ENCODE peak calls at places on chromosomes 13 and 19, in eight cellular contexts. J is bronchial epithelial cell, I is pancreas, L is cardiac muscle cell, B is B cell, U is Caco-2, A is breast epithelium, W is GM10248. P is an unnamed sample.

GRCh38 chr19:3094638-3095374 is 644 bp downstream of the GNA11 start:
- DNase-seq in W (no peak), J (no peak), B (no peak), L (peak; percentile 49), A (no peak), U (no peak), I (peak; percentile 54), P (no peak)

GRCh38 chr13:105847532-105848295 is 687.7 kb downstream of the EFNB2 start:
- DNase-seq in J (peak; percentile 29), I (no peak), B (no peak), A (no peak), L (no peak), U (no peak), W (no peak), P (no peak)

GRCh38 chr13:111900390-111901180 is 166.4 kb upstream of the SOX1 start:
- DNase-seq in I (no peak), U (peak; percentile 14), W (no peak), B (no peak), A (peak; percentile 38), L (no peak), J (no peak), P (no peak)

GRCh38 chr13:77460195-77460594 is 75.3 kb upstream of the SCEL start:
- DNase-seq in J (no peak), B (peak; percentile 44), I (no peak), W (no peak), U (no peak), A (no peak), L (no peak), P (no peak)

GRCh38 chr19:4456843-4457653 is 546 bp downstream of the UBXN6 start:
- DNase-seq in A (no peak), J (peak; percentile 12), W (peak; percentile 82), L (peak; percentile 82), B (peak; percentile 49), I (no peak), U (peak; percentile 61), P (peak; percentile 85)

GRCh38 chr13:45554604-45555109 is 60.9 kb downstream of the ERICH6B start:
- DNase-seq in L (no peak), A (no peak), W (no peak), B (no peak), I (no peak), J (no peak), U (no peak), P (no peak)

GRCh38 chr19:15507068-15508034 is 974 bp upstream of the CYP4F22 start:
- DNase-seq in L (no peak), A (no peak), B (no peak), U (no peak), W (no peak), I (no peak), J (no peak), P (no peak)

GRCh38 chr19:56601375-56601774 is 6.3 kb downstream of the ZNF71 start:
- DNase-seq in L (no peak), B (no peak), I (no peak), J (peak; percentile 23), W (no peak), A (no peak), U (no peak), P (no peak)

GRCh38 chr13:20702945-20703784 is at the start of gene IL17D:
- DNase-seq in I (no peak), B (no peak), J (no peak), U (no peak), W (peak; percentile 63), A (no peak), L (peak; percentile 56), P (peak; percentile 78)

GRCh38 chr19:44005968-44006367 is 3.2 kb downstream of the ZNF230 start:
- DNase-seq in U (no peak), I (no peak), B (no peak), W (no peak), J (peak; percentile 23), L (no peak), A (no peak), P (no peak)

GRCh38 chr13:19153782-19154450 is 27.7 kb downstream of the TUBA3C start:
- DNase-seq in A (no peak), B (no peak), U (no peak), W (no peak), I (no peak), J (no peak), L (no peak), P (peak; percentile 18)

GRCh38 chr13:37715606-37716015 is 117.0 kb upstream of the POSTN start:
- DNase-seq in J (peak; percentile 91), W (no peak), U (no peak), A (no peak), L (no peak), I (no peak), B (no peak), P (no peak)

GRCh38 chr13:102399791-102400618 is 1.8 kb downstream of the FGF14 start:
- DNase-seq in W (peak; percentile 32), A (no peak), U (no peak), I (peak; percentile 23), L (peak; percentile 9), B (no peak), J (no peak), P (peak; percentile 39)

GRCh38 chr13:98541211-98541610 is 35.7 kb downstream of the STK24 start:
- DNase-seq in L (no peak), J (no peak), B (no peak), U (no peak), W (no peak), I (no peak), A (no peak), P (no peak)

GRCh38 chr19:1858412-1859081 is 4.8 kb downstream of the KLF16 start:
- DNase-seq in L (no peak), A (no peak), J (no peak), B (no peak), U (no peak), W (no peak), I (peak; percentile 23), P (no peak)
- TF ChIP-seq CTCF in L (no peak), A (no peak), J (no peak), B (no peak), U (no peak), W (no peak), I (no peak), P (no peak)

GRCh38 chr19:46411088-46412033 is 2.0 kb downstream of the CCDC8 start:
- DNase-seq in W (no peak), I (no peak), J (no peak), A (no peak), B (no peak), L (no peak), U (no peak), P (no peak)

GRCh38 chr19:46410205-46411087 is 2.9 kb downstream of the CCDC8 start:
- DNase-seq in L (no peak), B (no peak), J (no peak), W (no peak), U (no peak), A (no peak), I (no peak), P (no peak)

GRCh38 chr19:46413262-46414031 is at the start of gene CCDC8:
- DNase-seq in I (peak; percentile 94), B (no peak), A (peak; percentile 73), J (peak; percentile 76), U (peak; percentile 57), L (peak; percentile 99), W (no peak), P (no peak)

GRCh38 chr19:46412034-46412982 is 1.1 kb downstream of the CCDC8 start:
- DNase-seq in L (peak; percentile 54), I (no peak), A (no peak), U (no peak), B (no peak), W (no peak), J (no peak), P (no peak)

GRCh38 chr19:46412983-46413261 is 442 bp downstream of the CCDC8 start:
- DNase-seq in L (no peak), B (no peak), A (no peak), W (no peak), J (no peak), I (no peak), U (no peak), P (no peak)
- TF ChIP-seq CTCF in L (no peak), B (no peak), A (no peak), W (no peak), J (no peak), I (no peak), U (no peak), P (no peak)

DNA sequence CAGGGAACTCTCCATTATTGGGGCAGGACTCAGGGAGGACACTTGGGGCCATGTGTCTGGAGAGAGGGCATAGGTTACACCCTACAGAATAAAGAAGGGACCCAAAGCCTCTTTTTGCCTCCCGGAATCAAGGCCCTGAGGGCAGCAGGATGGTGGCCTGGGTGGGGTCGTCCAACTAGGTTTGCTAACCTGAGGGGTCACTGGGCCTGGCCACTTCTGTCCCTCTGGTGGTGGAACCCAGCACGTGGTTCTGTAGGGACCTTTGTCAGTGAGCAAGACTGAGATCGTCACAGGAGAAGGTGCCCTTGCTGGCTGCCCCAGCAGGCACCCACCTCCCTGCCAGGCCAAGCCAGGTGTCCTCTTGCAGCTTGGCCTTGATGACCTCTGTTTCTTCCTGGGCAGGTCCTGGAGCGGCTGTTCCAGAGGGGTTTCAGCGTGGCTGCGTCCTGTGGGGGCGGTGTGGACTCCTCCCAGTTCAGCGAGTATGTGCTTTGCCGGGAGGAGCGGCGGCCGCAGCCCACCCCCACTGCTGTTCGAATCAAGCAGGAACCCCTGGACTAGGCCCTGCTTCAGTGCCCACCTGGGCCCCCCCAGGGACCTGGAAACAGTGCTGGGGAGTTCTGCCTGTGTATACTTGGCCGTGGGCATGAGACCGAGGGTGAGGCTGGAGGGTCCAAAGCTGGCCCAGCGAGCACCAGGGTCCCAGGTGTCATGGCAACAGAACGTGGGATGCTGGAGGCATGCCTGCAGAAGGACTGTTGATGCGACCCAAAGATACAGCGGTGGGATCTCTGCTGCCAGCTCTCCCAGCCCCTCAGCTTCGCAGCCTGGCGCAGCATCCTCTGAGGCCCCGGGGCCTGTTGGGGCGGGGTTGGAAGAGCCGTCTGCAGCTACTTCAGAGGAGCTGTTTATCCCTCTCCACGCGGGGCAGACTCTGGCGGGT is 16.0 kb downstream of the KCTD15 start:
- DNase-seq in L (no peak), I (no peak), A (no peak), J (no peak), W (no peak), U (no peak), B (no peak), P (no peak)
- TF ChIP-seq CTCF in L (no peak), I (no peak), A (no peak), J (peak; percentile 2), W (no peak), U (peak; percentile 5), B (no peak), P (no peak)

GRCh38 chr19:36687214-36688056 is at the start of gene ZNF567:
- DNase-seq in A (peak; percentile 98), I (peak; percentile 98), L (peak; percentile 99), J (peak; percentile 89), U (peak; percentile 98), B (peak; percentile 97), W (peak; percentile 99), P (peak; percentile 99)
- TF ChIP-seq CTCF in A (no peak), I (no peak), L (no peak), J (peak; percentile 33), U (peak; percentile 23), B (no peak), W (no peak), P (no peak)

P was measured in GM13976.